ENCODE peak calls at places on chromosome 19, in five cellular contexts. L is psoas muscle, J is lower lobe of right lung, B is foreskin fibroblast, K is fibroblast of the aortic adventitia. X is an unnamed sample.

GRCh38 chr19:39070888-39071287 is 13.3 kb upstream of the ACP7 start:
- DNase-seq in B (peak), J (no peak), L (no peak), K (no peak), X (no peak)

GRCh38 chr19:40744554-40745401 is 5.5 kb downstream of the ACTMAP start:
- DNase-seq in B (no peak), K (no peak), J (peak), L (no peak), X (no peak)

GRCh38 chr19:37893845-37894575 is 12.4 kb downstream of the WDR87 start:
- DNase-seq in B (no peak), K (no peak), L (no peak), J (no peak), X (no peak)

GRCh38 chr19:20858218-20858617 is 64.8 kb upstream of the ZNF85 start:
- DNase-seq in B (no peak), K (no peak), J (no peak), L (no peak), X (no peak)

GRCh38 chr19:58325623-58326022 is 1.2 kb upstream of the ZSCAN22 start:
- DNase-seq in J (no peak), K (no peak), L (no peak), B (no peak), X (peak)

GRCh38 chr19:48445256-48445605 is 552 bp upstream of the GRWD1 start:
- DNase-seq in L (no peak), B (peak), J (no peak), K (peak), X (peak)

GRCh38 chr19:21046489-21046888 is 26.0 kb downstream of the ZNF430 start:
- DNase-seq in B (no peak), K (no peak), L (no peak), J (no peak), X (no peak)

GRCh38 chr19:43941209-43941608 is 6.1 kb upstream of the ZNF45 start:
- DNase-seq in L (no peak), K (no peak), J (no peak), B (no peak), X (no peak)

GRCh38 chr19:17468302-17469091 is 1.8 kb upstream of the SLC27A1 start:
- DNase-seq in L (peak), K (peak), J (peak), B (peak), X (peak)

GRCh38 chr19:7899751-7900352 is 3.8 kb upstream of the MAP2K7 start:
- DNase-seq in B (no peak), L (no peak), J (no peak), K (no peak), X (no peak)

GRCh38 chr19:10617409-10618121 is 7.8 kb upstream of the SLC44A2 start:
- DNase-seq in K (peak), L (no peak), J (no peak), B (peak), X (peak)

GRCh38 chr19:50835103-50835784 is 1.9 kb upstream of the KLK15 start:
- DNase-seq in K (no peak), B (no peak), L (no peak), J (no peak), X (no peak)

GRCh38 chr19:49820125-49820524 is 2.0 kb downstream of the MED25 start:
- DNase-seq in K (peak), B (no peak), J (no peak), L (no peak), X (no peak)

GRCh38 chr19:49560358-49560900 is 19.9 kb downstream of the NOSIP start:
- DNase-seq in L (peak), J (no peak), K (no peak), B (no peak), X (no peak)

GRCh38 chr19:41799444-41800000 is 3.1 kb downstream of the CEACAM3 start:
- DNase-seq in L (no peak), B (no peak), K (no peak), J (no peak), X (no peak)

GRCh38 chr19:48991823-48992570 is 1.1 kb downstream of the GYS1 start:
- DNase-seq in J (peak), B (peak), L (peak), K (peak), X (no peak)

GRCh38 chr19:796692-797527 is at the start of gene PTBP1:
- DNase-seq in L (peak), B (peak), J (peak), K (peak), X (peak)

GRCh38 chr19:48994035-48994386 is 324 bp downstream of the RUVBL2 start:
- DNase-seq in B (no peak), K (no peak), J (no peak), L (no peak), X (no peak)

GRCh38 chr19:48053856-48054255 is 10.0 kb upstream of the CABP5 start:
- DNase-seq in B (no peak), J (no peak), L (no peak), K (no peak), X (peak)

GRCh38 chr19:21028969-21029268 is 8.5 kb downstream of the ZNF430 start:
- DNase-seq in B (no peak), J (no peak), L (no peak), K (no peak), X (no peak)

GRCh38 chr19:40403262-40403984 is 9.8 kb downstream of the PRX start:
- DNase-seq in J (peak), L (peak), K (peak), B (peak), X (peak)

GRCh38 chr19:52602931-52603330 is 32.8 kb downstream of the ZNF701 start:
- DNase-seq in L (no peak), K (no peak), J (no peak), B (no peak), X (no peak)

GRCh38 chr19:48194041-48194871 is 23.8 kb downstream of the ZSWIM9 start:
- DNase-seq in J (no peak), L (no peak), B (no peak), K (peak), X (no peak)

GRCh38 chr19:27741236-27741635 is 1471.7 kb downstream of the UQCRFS1 start:
- DNase-seq in L (no peak), B (no peak), K (no peak), J (no peak), X (no peak)

GRCh38 chr19:21587549-21587948 is 82.1 kb downstream of the ZNF429 start:
- DNase-seq in B (no peak), L (peak), J (no peak), K (no peak), X (no peak)

GRCh38 chr19:31356587-31357314 is 7.5 kb upstream of the TSHZ3 start:
- DNase-seq in J (peak), K (no peak), B (no peak), L (peak), X (no peak)

GRCh38 chr19:52007436-52007804 is 591 bp downstream of the ZNF615 start:
- DNase-seq in L (no peak), B (no peak), J (no peak), K (peak), X (no peak)

GRCh38 chr19:39943586-39943985 is 9.2 kb upstream of the FCGBP start:
- DNase-seq in L (no peak), K (no peak), J (no peak), B (no peak), X (no peak)

GRCh38 chr19:40357655-40358054 is 9.2 kb downstream of the PLD3 start:
- DNase-seq in K (no peak), J (no peak), L (no peak), B (peak), X (no peak)

GRCh38 chr19:13987101-13987890 is 18.8 kb downstream of the RFX1 start:
- DNase-seq in J (peak), K (no peak), L (peak), B (no peak), X (no peak)

GRCh38 chr19:1991018-1991390 is 24.5 kb downstream of the BTBD2 start:
- DNase-seq in B (no peak), L (peak), K (no peak), J (no peak), X (no peak)

GRCh38 chr19:2578391-2578826 is 102.5 kb downstream of the GADD45B start:
- DNase-seq in J (no peak), L (peak), K (peak), B (no peak), X (no peak)

GRCh38 chr19:53942001-53942786 is 20.5 kb upstream of the CACNG8 start:
- DNase-seq in K (no peak), J (no peak), B (peak), L (no peak), X (no peak)

GRCh38 chr19:2503521-2504109 is 27.7 kb downstream of the GADD45B start:
- DNase-seq in K (peak), L (no peak), B (peak), J (peak), X (peak)

GRCh38 chr19:49555600-49556411 is 24.6 kb downstream of the NOSIP start:
- DNase-seq in L (peak), J (peak), B (no peak), K (peak), X (no peak)

GRCh38 chr19:4058696-4059492 is 7.8 kb downstream of the ZBTB7A start:
- DNase-seq in L (peak), J (peak), K (no peak), B (no peak), X (no peak)

GRCh38 chr19:4059931-4060620 is 6.6 kb downstream of the ZBTB7A start:
- DNase-seq in K (peak), B (no peak), L (peak), J (peak), X (no peak)

GRCh38 chr19:4060621-4061177 is 6.0 kb downstream of the ZBTB7A start:
- DNase-seq in J (peak), B (no peak), L (no peak), K (no peak), X (no peak)

GRCh38 chr19:4057913-4058695 is 8.6 kb downstream of the ZBTB7A start:
- DNase-seq in B (peak), K (peak), J (peak), L (peak), X (no peak)

DNA sequence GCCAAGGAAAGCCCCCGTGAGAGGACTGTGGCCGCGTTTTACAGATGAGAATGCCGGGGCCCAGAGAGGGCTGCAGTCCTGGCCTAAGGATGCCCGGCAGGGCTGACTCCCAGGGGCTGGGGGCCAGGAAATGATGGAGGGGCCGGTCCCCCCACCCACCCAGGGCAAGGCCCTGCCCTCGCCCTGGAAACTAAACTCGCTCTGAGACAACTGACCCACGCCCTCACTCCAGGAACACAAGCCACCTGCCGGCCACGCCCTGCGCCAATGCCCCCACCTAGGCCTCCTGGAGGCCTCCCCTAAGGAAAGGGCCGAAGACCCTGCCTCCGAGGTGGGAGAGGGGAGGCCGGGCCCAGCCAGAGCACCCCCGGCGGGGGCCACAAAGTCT is 7.2 kb downstream of the ZBTB7A start:
- DNase-seq in B (no peak), J (no peak), L (no peak), K (no peak), X (no peak)
- H3K4me3 ChIP-seq in B (peak), J (peak), L (peak), K (peak), X (peak)

GRCh38 chr19:45598267-45599011 is 3.6 kb downstream of the GPR4 start:
- DNase-seq in B (no peak), K (peak), L (no peak), J (no peak), X (no peak)

GRCh38 chr19:45599286-45599685 is 2.7 kb downstream of the GPR4 start:
- DNase-seq in L (no peak), J (no peak), K (no peak), B (no peak), X (no peak)

GRCh38 chr19:45601115-45601514 is 897 bp downstream of the GPR4 start:
- DNase-seq in K (no peak), B (no peak), L (no peak), J (no peak), X (no peak)

GRCh38 chr19:45600340-45600885 is 1.6 kb downstream of the GPR4 start:
- DNase-seq in B (no peak), J (no peak), K (no peak), L (no peak), X (no peak)

GRCh38 chr19:45601524-45602522 is at the start of gene GPR4:
- DNase-seq in B (no peak), K (no peak), J (no peak), L (no peak), X (no peak)
- H3K4me3 ChIP-seq in B (peak), K (peak), J (peak), L (peak), X (no peak)

GRCh38 chr19:29380581-29380980 is 145.2 kb upstream of the VSTM2B start:
- DNase-seq in K (no peak), J (peak), L (no peak), B (no peak), X (no peak)
- H3K4me3 ChIP-seq in K (no peak), J (no peak), L (no peak), B (no peak), X (no peak)

DNA sequence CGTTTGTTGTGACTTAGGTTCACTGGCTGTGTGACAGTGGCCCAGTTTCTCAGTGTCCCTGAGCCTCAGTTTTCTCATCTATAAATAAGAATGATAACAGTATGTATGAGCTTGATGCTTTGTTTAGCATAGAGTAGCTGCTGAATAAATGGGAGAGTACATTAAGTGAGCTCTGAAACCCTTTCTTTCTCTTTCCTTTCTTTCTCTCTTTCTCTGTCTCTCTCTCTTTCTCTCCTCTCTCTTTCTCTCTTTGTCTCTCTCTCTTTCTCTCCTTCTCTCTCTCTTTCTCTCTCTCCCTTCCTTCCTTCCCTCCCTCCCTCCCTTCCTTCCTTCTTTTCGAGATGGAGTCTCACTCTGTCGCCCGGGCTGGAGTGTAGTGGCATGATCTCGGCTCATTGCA is 2.0 kb downstream of the KXD1 start:
- DNase-seq in K (no peak), B (no peak), J (no peak), L (no peak), X (no peak)
- H3K4me3 ChIP-seq in K (no peak), B (no peak), J (no peak), L (no peak), X (no peak)

DNA sequence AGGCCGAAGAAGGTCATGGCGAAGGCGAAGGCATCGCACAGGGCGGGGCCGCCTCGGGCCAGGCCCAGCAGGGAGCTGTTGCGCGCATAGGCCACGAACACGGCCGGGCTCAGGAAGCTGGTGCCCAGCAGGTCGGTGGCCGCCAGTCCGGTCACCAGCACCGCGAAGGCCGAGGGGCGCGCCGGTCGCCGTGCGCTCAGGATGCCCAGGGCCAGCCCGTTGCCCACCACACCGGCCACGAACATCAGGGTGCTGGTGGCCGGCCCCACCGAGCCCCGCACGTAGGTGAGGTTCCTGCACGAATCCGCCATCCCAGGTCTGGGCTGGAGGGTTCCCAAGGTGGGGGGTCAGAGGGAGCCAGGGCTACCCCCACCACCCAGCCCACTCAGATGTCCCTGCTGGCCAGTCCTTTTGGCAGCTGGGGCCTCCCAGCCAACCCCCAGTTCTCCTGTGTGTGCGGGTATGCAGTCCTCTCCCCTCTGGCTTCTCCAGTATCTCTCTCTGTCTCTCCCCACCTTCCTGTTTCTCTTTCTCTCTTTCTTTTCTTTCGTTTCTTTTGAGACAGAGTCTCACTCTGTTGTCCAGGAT is 880 bp downstream of the PTGIR start:
- DNase-seq in J (no peak), K (no peak), B (no peak), L (no peak), X (no peak)
- H3K4me3 ChIP-seq in J (peak), K (peak), B (peak), L (peak), X (no peak)

GRCh38 chr19:6479836-6480398 is 1.7 kb downstream of the DENND1C start:
- DNase-seq in K (no peak), L (no peak), J (no peak), B (no peak), X (no peak)

GRCh38 chr19:6483235-6483634 is 1.6 kb upstream of the DENND1C start:
- DNase-seq in K (no peak), L (no peak), J (no peak), B (no peak), X (no peak)

GRCh38 chr19:6480843-6481415 is 658 bp downstream of the DENND1C start:
- DNase-seq in J (no peak), L (no peak), K (no peak), B (no peak), X (no peak)

GRCh38 chr19:6482343-6482686 is 728 bp upstream of the DENND1C start:
- DNase-seq in B (no peak), L (no peak), K (no peak), J (no peak), X (no peak)

DNA sequence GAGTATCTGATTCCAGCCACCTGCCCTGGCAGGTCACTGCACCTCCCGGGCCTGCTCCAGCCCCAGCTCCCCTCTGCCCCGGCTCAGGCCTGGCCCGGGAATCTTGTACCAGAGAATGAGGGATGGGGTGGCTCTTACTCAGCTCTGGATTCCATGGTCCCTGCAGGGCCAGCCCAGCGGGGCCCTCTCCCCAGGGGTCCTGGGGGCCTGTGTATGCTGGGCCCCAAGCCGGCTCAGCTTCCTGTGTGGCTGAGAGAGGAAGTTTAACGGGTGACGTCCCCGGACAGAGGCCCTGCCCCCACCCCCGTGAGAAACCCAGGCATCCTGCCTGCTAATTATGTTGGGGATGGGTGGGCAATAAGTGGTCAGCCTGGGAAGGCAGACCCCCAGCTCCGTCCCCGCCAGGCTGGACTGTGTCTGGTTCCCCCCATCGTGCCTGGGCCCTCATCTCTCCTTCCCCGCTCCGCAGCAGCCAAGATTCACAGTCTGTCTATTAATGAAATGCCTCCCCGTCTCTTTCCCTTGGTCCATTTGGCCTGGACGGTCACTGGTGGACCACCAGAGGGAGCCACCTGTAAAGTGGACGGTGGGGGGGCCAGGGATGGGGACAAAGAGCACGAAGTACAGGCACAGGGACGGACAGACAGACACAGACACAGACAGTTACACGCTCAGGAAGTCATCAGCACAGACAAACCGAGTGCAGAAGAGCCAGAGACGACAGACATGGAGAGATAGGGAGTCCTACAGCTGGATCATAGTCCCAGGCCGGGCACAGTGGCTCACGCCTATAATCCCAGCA is at the start of gene DENND1C:
- DNase-seq in L (no peak), K (no peak), J (peak), B (no peak), X (no peak)
- H3K4me3 ChIP-seq in L (peak), K (no peak), J (peak), B (no peak), X (no peak)

GRCh38 chr19:46955114-46955812 is 64.4 kb upstream of the NPAS1 start:
- DNase-seq in L (no peak), K (peak), B (no peak), J (no peak), X (no peak)

GRCh38 chr19:46952874-46953273 is 66.8 kb upstream of the NPAS1 start:
- DNase-seq in B (no peak), L (no peak), J (no peak), K (no peak), X (no peak)

GRCh38 chr19:46953955-46954501 is 65.6 kb upstream of the NPAS1 start:
- DNase-seq in L (no peak), B (no peak), K (no peak), J (no peak), X (no peak)

GRCh38 chr19:46955813-46956371 is 63.7 kb upstream of the NPAS1 start:
- DNase-seq in J (no peak), B (no peak), L (no peak), K (no peak), X (no peak)

DNA sequence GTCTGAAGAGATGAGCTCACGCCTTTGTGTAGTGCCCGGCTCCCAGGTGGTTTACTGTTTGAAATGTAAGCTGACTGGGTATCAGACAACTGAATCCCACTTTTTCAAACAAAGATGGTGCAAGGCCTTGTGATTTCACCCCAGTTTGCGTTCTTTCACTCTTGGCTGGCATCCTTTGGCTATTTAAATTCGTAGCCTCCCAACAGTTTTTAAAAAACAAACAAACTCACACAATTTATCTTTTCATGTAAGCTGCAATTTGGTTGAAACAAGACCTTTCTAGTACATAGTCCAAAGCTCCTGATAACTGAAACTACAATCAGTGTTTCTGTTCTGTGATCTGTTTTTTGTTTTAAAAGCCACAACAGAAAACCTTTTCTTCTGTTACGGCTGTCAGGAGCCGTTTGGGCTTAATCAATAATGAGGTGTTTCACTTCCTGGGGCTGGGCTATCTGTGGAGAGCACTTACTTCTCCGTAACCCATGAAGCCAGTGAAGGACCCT is 65.1 kb upstream of the NPAS1 start:
- DNase-seq in K (no peak), L (no peak), J (no peak), B (no peak), X (no peak)
- H3K4me3 ChIP-seq in K (no peak), L (no peak), J (no peak), B (no peak), X (no peak)